ENCODE peak calls at places on chromosomes 11 and 22, in nine cellular contexts. One of them, this sample, is unnamed. For H3K4me1, the result is how much of the 10 kb centered on the place peaks cover.

GRCh38 chr11:86940122-86940777 is 14.9 kb downstream of the FZD4 start:
- DNase-seq in CD8-positive, alpha-beta memory T cell: no peak
- DNase-seq in vagina: no peak
- DNase-seq in kidney: no peak
- DNase-seq in HCT116: no peak
- DNase-seq in CD8-positive, alpha-beta T cell: no peak
- DNase-seq in transverse colon: peak
- DNase-seq in GM23338: peak
- DNase-seq in adipocyte: peak
- DNase-seq in this sample: no peak

GRCh38 chr11:38460901-38461300 is 1862.9 kb upstream of the RAG2 start:
- DNase-seq in CD8-positive, alpha-beta memory T cell: no peak
- DNase-seq in vagina: no peak
- DNase-seq in kidney: no peak
- DNase-seq in HCT116: no peak
- DNase-seq in CD8-positive, alpha-beta T cell: no peak
- DNase-seq in transverse colon: no peak
- DNase-seq in GM23338: peak
- DNase-seq in adipocyte: peak
- DNase-seq in this sample: peak

GRCh38 chr11:114180301-114181055 is 115.7 kb upstream of the NNMT start:
- DNase-seq in CD8-positive, alpha-beta memory T cell: no peak
- DNase-seq in vagina: no peak
- DNase-seq in kidney: peak
- DNase-seq in HCT116: no peak
- DNase-seq in CD8-positive, alpha-beta T cell: peak
- DNase-seq in transverse colon: peak
- DNase-seq in GM23338: peak
- DNase-seq in adipocyte: peak
- DNase-seq in this sample: peak

GRCh38 chr22:31872209-31872608 is 72.1 kb upstream of the YWHAH start:
- DNase-seq in CD8-positive, alpha-beta memory T cell: no peak
- DNase-seq in vagina: no peak
- DNase-seq in kidney: no peak
- DNase-seq in HCT116: no peak
- DNase-seq in CD8-positive, alpha-beta T cell: peak
- DNase-seq in transverse colon: no peak
- DNase-seq in GM23338: peak
- DNase-seq in adipocyte: no peak
- DNase-seq in this sample: no peak

GRCh38 chr11:64753019-64753379 is 6.8 kb downstream of the PYGM start:
- DNase-seq in CD8-positive, alpha-beta memory T cell: no peak
- DNase-seq in vagina: no peak
- DNase-seq in kidney: peak
- DNase-seq in HCT116: no peak
- DNase-seq in CD8-positive, alpha-beta T cell: no peak
- DNase-seq in transverse colon: no peak
- DNase-seq in GM23338: no peak
- DNase-seq in adipocyte: no peak
- DNase-seq in this sample: no peak

GRCh38 chr11:38971141-38971540 is 2373.1 kb upstream of the RAG2 start:
- DNase-seq in CD8-positive, alpha-beta memory T cell: no peak
- DNase-seq in vagina: no peak
- DNase-seq in kidney: no peak
- DNase-seq in HCT116: no peak
- DNase-seq in CD8-positive, alpha-beta T cell: no peak
- DNase-seq in transverse colon: no peak
- DNase-seq in GM23338: no peak
- DNase-seq in adipocyte: no peak
- DNase-seq in this sample: no peak

GRCh38 chr22:43823353-43823908 is 11.3 kb upstream of the EFCAB6 start:
- DNase-seq in CD8-positive, alpha-beta memory T cell: no peak
- DNase-seq in vagina: peak
- DNase-seq in kidney: peak
- DNase-seq in HCT116: no peak
- DNase-seq in CD8-positive, alpha-beta T cell: no peak
- DNase-seq in transverse colon: no peak
- DNase-seq in GM23338: peak
- DNase-seq in adipocyte: no peak
- DNase-seq in this sample: no peak

GRCh38 chr11:104000798-104001197 is 35.6 kb upstream of the DDI1 start:
- DNase-seq in CD8-positive, alpha-beta memory T cell: no peak
- DNase-seq in vagina: no peak
- DNase-seq in kidney: no peak
- DNase-seq in HCT116: no peak
- DNase-seq in CD8-positive, alpha-beta T cell: no peak
- DNase-seq in transverse colon: no peak
- DNase-seq in GM23338: no peak
- DNase-seq in adipocyte: no peak
- DNase-seq in this sample: no peak

GRCh38 chr11:44351898-44352498 is 42.1 kb upstream of the ALX4 start:
- DNase-seq in CD8-positive, alpha-beta memory T cell: no peak
- DNase-seq in vagina: no peak
- DNase-seq in kidney: no peak
- DNase-seq in HCT116: peak
- DNase-seq in CD8-positive, alpha-beta T cell: no peak
- DNase-seq in transverse colon: no peak
- DNase-seq in GM23338: peak
- DNase-seq in adipocyte: no peak
- DNase-seq in this sample: no peak

GRCh38 chr22:46916886-46917625 is 154.6 kb downstream of the TBC1D22A start:
- DNase-seq in CD8-positive, alpha-beta memory T cell: no peak
- DNase-seq in vagina: peak
- DNase-seq in kidney: no peak
- DNase-seq in HCT116: no peak
- DNase-seq in CD8-positive, alpha-beta T cell: no peak
- DNase-seq in transverse colon: no peak
- DNase-seq in GM23338: no peak
- DNase-seq in adipocyte: no peak
- DNase-seq in this sample: peak

GRCh38 chr11:46826310-46827044 is 19.6 kb downstream of the CKAP5 start:
- DNase-seq in CD8-positive, alpha-beta memory T cell: peak
- DNase-seq in vagina: peak
- DNase-seq in kidney: peak
- DNase-seq in HCT116: peak
- DNase-seq in CD8-positive, alpha-beta T cell: peak
- DNase-seq in transverse colon: peak
- DNase-seq in GM23338: peak
- DNase-seq in adipocyte: peak
- DNase-seq in this sample: peak

GRCh38 chr11:859394-860131 is 16.9 kb downstream of the TSPAN4 start:
- DNase-seq in CD8-positive, alpha-beta memory T cell: no peak
- DNase-seq in vagina: no peak
- DNase-seq in kidney: peak
- DNase-seq in HCT116: no peak
- DNase-seq in CD8-positive, alpha-beta T cell: no peak
- DNase-seq in transverse colon: peak
- DNase-seq in GM23338: no peak
- DNase-seq in adipocyte: peak
- DNase-seq in this sample: peak

GRCh38 chr11:50174189-50174588 is 141.5 kb downstream of the OR4C45 start:
- DNase-seq in CD8-positive, alpha-beta memory T cell: no peak
- DNase-seq in vagina: no peak
- DNase-seq in kidney: no peak
- DNase-seq in HCT116: no peak
- DNase-seq in CD8-positive, alpha-beta T cell: no peak
- DNase-seq in transverse colon: no peak
- DNase-seq in GM23338: no peak
- DNase-seq in adipocyte: peak
- DNase-seq in this sample: no peak

GRCh38 chr11:130634981-130635473 is 186.6 kb downstream of the ADAMTS15 start:
- DNase-seq in CD8-positive, alpha-beta memory T cell: no peak
- DNase-seq in vagina: peak
- DNase-seq in kidney: no peak
- DNase-seq in HCT116: no peak
- DNase-seq in CD8-positive, alpha-beta T cell: no peak
- DNase-seq in transverse colon: no peak
- DNase-seq in GM23338: no peak
- DNase-seq in adipocyte: peak
- DNase-seq in this sample: no peak

GRCh38 chr22:50009251-50009650 is 3.3 kb downstream of the IL17REL start:
- DNase-seq in CD8-positive, alpha-beta memory T cell: no peak
- DNase-seq in vagina: no peak
- DNase-seq in kidney: peak
- DNase-seq in HCT116: no peak
- DNase-seq in CD8-positive, alpha-beta T cell: no peak
- DNase-seq in transverse colon: peak
- DNase-seq in GM23338: no peak
- DNase-seq in adipocyte: no peak
- DNase-seq in this sample: no peak

GRCh38 chr11:75344761-75345454 is 6.6 kb downstream of the ARRB1 start:
- DNase-seq in CD8-positive, alpha-beta memory T cell: no peak
- DNase-seq in vagina: no peak
- DNase-seq in kidney: no peak
- DNase-seq in HCT116: no peak
- DNase-seq in CD8-positive, alpha-beta T cell: no peak
- DNase-seq in transverse colon: no peak
- DNase-seq in GM23338: no peak
- DNase-seq in adipocyte: no peak
- DNase-seq in this sample: no peak
- H3K4me1 ChIP-seq in CD8-positive, alpha-beta memory T cell: half or more
- H3K4me1 ChIP-seq in vagina: half or more
- H3K4me1 ChIP-seq in kidney: half or more
- H3K4me1 ChIP-seq in HCT116: under half
- H3K4me1 ChIP-seq in CD8-positive, alpha-beta T cell: half or more
- H3K4me1 ChIP-seq in transverse colon: half or more
- H3K4me1 ChIP-seq in GM23338: half or more
- H3K4me1 ChIP-seq in adipocyte: half or more
- H3K4me1 ChIP-seq in this sample: under half

GRCh38 chr11:2392241-2392959 is 8.2 kb upstream of the TSSC4 start:
- DNase-seq in CD8-positive, alpha-beta memory T cell: no peak
- DNase-seq in vagina: no peak
- DNase-seq in kidney: peak
- DNase-seq in HCT116: no peak
- DNase-seq in CD8-positive, alpha-beta T cell: no peak
- DNase-seq in transverse colon: no peak
- DNase-seq in GM23338: no peak
- DNase-seq in adipocyte: no peak
- DNase-seq in this sample: no peak
- H3K4me1 ChIP-seq in CD8-positive, alpha-beta memory T cell: under half
- H3K4me1 ChIP-seq in vagina: half or more
- H3K4me1 ChIP-seq in kidney: under half
- H3K4me1 ChIP-seq in HCT116: under half
- H3K4me1 ChIP-seq in CD8-positive, alpha-beta T cell: under half
- H3K4me1 ChIP-seq in transverse colon: under half
- H3K4me1 ChIP-seq in GM23338: under half
- H3K4me1 ChIP-seq in adipocyte: under half
- H3K4me1 ChIP-seq in this sample: under half

GRCh38 chr11:4022669-4023068 is 71.9 kb upstream of the RRM1 start:
- DNase-seq in CD8-positive, alpha-beta memory T cell: no peak
- DNase-seq in vagina: no peak
- DNase-seq in kidney: no peak
- DNase-seq in HCT116: no peak
- DNase-seq in CD8-positive, alpha-beta T cell: no peak
- DNase-seq in transverse colon: no peak
- DNase-seq in GM23338: no peak
- DNase-seq in adipocyte: no peak
- DNase-seq in this sample: no peak

GRCh38 chr11:4025248-4025956 is 69.2 kb upstream of the RRM1 start:
- DNase-seq in CD8-positive, alpha-beta memory T cell: no peak
- DNase-seq in vagina: no peak
- DNase-seq in kidney: no peak
- DNase-seq in HCT116: no peak
- DNase-seq in CD8-positive, alpha-beta T cell: no peak
- DNase-seq in transverse colon: no peak
- DNase-seq in GM23338: no peak
- DNase-seq in adipocyte: peak
- DNase-seq in this sample: no peak

GRCh38 chr11:4025957-4026324 is 68.7 kb upstream of the RRM1 start:
- DNase-seq in CD8-positive, alpha-beta memory T cell: no peak
- DNase-seq in vagina: no peak
- DNase-seq in kidney: no peak
- DNase-seq in HCT116: no peak
- DNase-seq in CD8-positive, alpha-beta T cell: no peak
- DNase-seq in transverse colon: no peak
- DNase-seq in GM23338: no peak
- DNase-seq in adipocyte: peak
- DNase-seq in this sample: no peak

GRCh38 chr11:4027746-4028145 is 66.9 kb upstream of the RRM1 start:
- DNase-seq in CD8-positive, alpha-beta memory T cell: no peak
- DNase-seq in vagina: no peak
- DNase-seq in kidney: no peak
- DNase-seq in HCT116: no peak
- DNase-seq in CD8-positive, alpha-beta T cell: no peak
- DNase-seq in transverse colon: no peak
- DNase-seq in GM23338: no peak
- DNase-seq in adipocyte: no peak
- DNase-seq in this sample: no peak

DNA sequence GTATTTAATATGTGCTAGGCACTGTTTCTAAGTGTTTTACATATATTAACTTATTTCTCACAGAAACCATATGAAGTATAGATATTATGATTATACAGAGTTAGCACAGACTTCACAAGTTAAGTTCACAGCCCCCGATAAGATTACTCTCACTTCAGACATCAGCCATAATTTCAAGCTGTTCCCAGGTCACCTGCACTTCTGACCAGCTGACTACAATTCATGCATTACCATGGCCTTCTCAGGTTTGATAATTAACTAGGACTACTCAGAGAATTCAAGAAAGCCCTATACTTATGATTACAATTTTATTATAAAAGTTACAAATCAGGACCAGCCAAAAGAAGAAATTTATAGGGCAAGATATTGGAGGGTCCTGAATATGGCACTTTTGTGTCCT is 68.2 kb upstream of the RRM1 start:
- DNase-seq in CD8-positive, alpha-beta memory T cell: no peak
- DNase-seq in vagina: no peak
- DNase-seq in kidney: no peak
- DNase-seq in HCT116: no peak
- DNase-seq in CD8-positive, alpha-beta T cell: no peak
- DNase-seq in transverse colon: no peak
- DNase-seq in GM23338: no peak
- DNase-seq in adipocyte: no peak
- DNase-seq in this sample: no peak
- H3K4me1 ChIP-seq in CD8-positive, alpha-beta memory T cell: under half
- H3K4me1 ChIP-seq in vagina: under half
- H3K4me1 ChIP-seq in kidney: under half
- H3K4me1 ChIP-seq in HCT116: under half
- H3K4me1 ChIP-seq in CD8-positive, alpha-beta T cell: under half
- H3K4me1 ChIP-seq in transverse colon: under half
- H3K4me1 ChIP-seq in GM23338: under half
- H3K4me1 ChIP-seq in adipocyte: under half
- H3K4me1 ChIP-seq in this sample: under half

GRCh38 chr11:16789061-16789415 is 50.6 kb downstream of the C11orf58 start:
- DNase-seq in CD8-positive, alpha-beta memory T cell: no peak
- DNase-seq in vagina: no peak
- DNase-seq in kidney: no peak
- DNase-seq in HCT116: no peak
- DNase-seq in CD8-positive, alpha-beta T cell: no peak
- DNase-seq in transverse colon: no peak
- DNase-seq in GM23338: no peak
- DNase-seq in adipocyte: no peak
- DNase-seq in this sample: no peak
- H3K4me1 ChIP-seq in CD8-positive, alpha-beta memory T cell: under half
- H3K4me1 ChIP-seq in vagina: under half
- H3K4me1 ChIP-seq in kidney: under half
- H3K4me1 ChIP-seq in HCT116: under half
- H3K4me1 ChIP-seq in CD8-positive, alpha-beta T cell: under half
- H3K4me1 ChIP-seq in transverse colon: under half
- H3K4me1 ChIP-seq in GM23338: under half
- H3K4me1 ChIP-seq in adipocyte: half or more
- H3K4me1 ChIP-seq in this sample: under half

This sample was measured in aorta.